ENCODE peak calls at places on chromosomes 4 and X, in five cellular contexts. D is mucosa of descending colon, C is K562, X is lung, E is thoracic aorta. J is an unnamed sample. For H3K4me1, the result is how much of the 10 kb centered on the place peaks cover.

GRCh38 chrX:68146054-68146453 is 287.2 kb downstream of the OPHN1 start:
- DNase-seq in E (no peak), D (no peak), X (no peak), C (peak), J (no peak)

GRCh38 chrX:111511477-111511876 is at the start of gene SERTM2:
- DNase-seq in X (no peak), C (peak), D (no peak), E (no peak), J (no peak)

GRCh38 chr4:61202638-61203495 is 2.7 kb downstream of the ADGRL3 start:
- DNase-seq in C (no peak), X (no peak), D (no peak), E (no peak), J (no peak)

GRCh38 chr4:177052211-177052725 is 257.4 kb upstream of the NEIL3 start:
- DNase-seq in X (no peak), C (no peak), D (no peak), E (no peak), J (no peak)

GRCh38 chrX:56784666-56785065 is 55.6 kb downstream of the NBDY start:
- DNase-seq in D (no peak), E (no peak), X (no peak), C (no peak), J (no peak)

GRCh38 chr4:174600391-174600790 is 78.1 kb upstream of the HPGD start:
- DNase-seq in X (no peak), C (no peak), D (no peak), E (no peak), J (no peak)

GRCh38 chr4:54231419-54232150 is 2.5 kb downstream of the PDGFRA start:
- DNase-seq in X (no peak), E (no peak), D (peak), C (no peak), J (no peak)

GRCh38 chrX:78712381-78712780 is 35.1 kb upstream of the LPAR4 start:
- DNase-seq in C (no peak), X (no peak), D (no peak), E (no peak), J (no peak)

GRCh38 chr4:7390906-7391636 is 43.7 kb downstream of the PSAPL1 start:
- DNase-seq in D (no peak), X (no peak), E (no peak), C (no peak), J (no peak)

GRCh38 chr4:1495416-1496115 is 89.3 kb upstream of the NKX1-1 start:
- DNase-seq in E (no peak), C (no peak), X (no peak), D (peak), J (no peak)

GRCh38 chr4:8379281-8379680 is 61.2 kb downstream of the ACOX3 start:
- DNase-seq in X (no peak), C (no peak), E (no peak), D (no peak), J (no peak)

GRCh38 chr4:77950204-77950603 is 87.6 kb downstream of the MRPL1 start:
- DNase-seq in E (no peak), C (no peak), X (no peak), D (no peak), J (no peak)

GRCh38 chr4:95155759-95156451 is 392.9 kb downstream of the UNC5C start:
- DNase-seq in E (no peak), X (no peak), D (no peak), C (peak), J (peak)

GRCh38 chr4:54499308-54500074 is 158.3 kb upstream of the KIT start:
- DNase-seq in D (no peak), X (no peak), C (peak), E (no peak), J (no peak)

GRCh38 chrX:617401-617800 is 13.2 kb upstream of the SHOX start:
- DNase-seq in E (no peak), C (no peak), X (no peak), D (no peak), J (no peak)

GRCh38 chrX:617891-618290 is 12.7 kb upstream of the SHOX start:
- DNase-seq in E (no peak), C (no peak), X (no peak), D (no peak), J (no peak)

GRCh38 chrX:619451-619811 is 11.2 kb upstream of the SHOX start:
- DNase-seq in X (no peak), D (no peak), E (no peak), C (no peak), J (no peak)

GRCh38 chrX:619812-620493 is 10.6 kb upstream of the SHOX start:
- DNase-seq in X (no peak), C (no peak), D (no peak), E (no peak), J (no peak)

GRCh38 chrX:618761-619450 is 11.7 kb upstream of the SHOX start:
- DNase-seq in X (no peak), D (no peak), E (no peak), C (no peak), J (no peak)
- H3K4me3 ChIP-seq in X (no peak), D (no peak), E (no peak), C (no peak), J (no peak)

DNA sequence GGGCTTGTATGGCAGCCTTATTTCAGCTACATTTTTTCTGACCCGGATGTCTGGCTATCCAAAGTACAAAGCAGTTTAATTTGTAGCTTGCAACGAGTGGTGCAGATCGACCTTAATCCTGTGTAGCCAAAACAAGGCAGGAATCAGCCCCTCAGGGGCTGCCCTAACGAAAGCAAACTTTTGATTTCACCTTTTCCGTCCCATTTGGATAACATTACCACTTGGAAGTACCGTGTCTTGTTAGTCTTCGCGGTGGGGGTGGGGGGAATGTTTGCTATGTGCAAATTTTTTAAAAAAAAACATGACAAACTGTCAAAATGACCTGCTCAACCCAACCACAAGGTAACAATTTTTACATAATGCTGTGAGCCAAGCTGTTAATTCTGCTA is 766 bp upstream of the DNAJB14 start:
- DNase-seq in E (no peak), X (no peak), D (no peak), C (no peak), J (no peak)
- H3K4me1 ChIP-seq in E (under half), X (under half), D (under half), C (under half), J (half or more)

GRCh38 chr4:30718889-30719252 is 1.3 kb upstream of the PCDH7 start:
- DNase-seq in X (no peak), E (no peak), C (no peak), D (no peak), J (no peak)
- H3K4me3 ChIP-seq in X (no peak), E (peak), C (no peak), D (no peak), J (no peak)

DNA sequence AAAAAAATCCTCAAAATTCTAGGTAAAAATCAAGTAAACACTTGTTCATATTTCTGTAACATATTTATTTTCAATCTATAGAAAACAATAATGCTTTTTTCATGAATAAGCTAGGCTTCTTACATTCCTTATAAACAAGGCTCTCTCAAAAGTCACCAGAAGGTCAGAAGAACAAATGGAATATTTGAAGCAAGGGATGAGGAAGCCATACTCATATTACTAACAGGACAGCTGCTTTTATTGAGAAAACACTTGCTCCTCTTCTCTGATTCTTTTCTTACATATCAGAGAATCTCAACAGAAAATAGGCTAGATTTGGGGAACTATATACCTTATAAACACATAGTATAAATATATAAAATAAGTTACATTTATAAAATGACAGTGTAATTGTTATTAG is 67.9 kb downstream of the METTL14 start:
- DNase-seq in C (no peak), X (no peak), D (no peak), E (no peak), J (no peak)
- H3K4me1 ChIP-seq in C (under half), X (under half), D (under half), E (half or more), J (under half)

GRCh38 chr4:185395255-185395955 is at the start of gene LRP2BP:
- DNase-seq in C (no peak), D (no peak), E (no peak), X (no peak), J (no peak)

GRCh38 chr4:185395956-185396723 is 416 bp upstream of the LRP2BP start:
- DNase-seq in E (peak), C (peak), D (peak), X (peak), J (peak)

GRCh38 chr4:185396724-185397402 is at the start of gene ANKRD37:
- DNase-seq in C (no peak), E (no peak), X (peak), D (no peak), J (no peak)

GRCh38 chr4:185399466-185399865 is 2.8 kb downstream of the ANKRD37 start:
- DNase-seq in X (no peak), D (no peak), C (no peak), E (no peak), J (no peak)

DNA sequence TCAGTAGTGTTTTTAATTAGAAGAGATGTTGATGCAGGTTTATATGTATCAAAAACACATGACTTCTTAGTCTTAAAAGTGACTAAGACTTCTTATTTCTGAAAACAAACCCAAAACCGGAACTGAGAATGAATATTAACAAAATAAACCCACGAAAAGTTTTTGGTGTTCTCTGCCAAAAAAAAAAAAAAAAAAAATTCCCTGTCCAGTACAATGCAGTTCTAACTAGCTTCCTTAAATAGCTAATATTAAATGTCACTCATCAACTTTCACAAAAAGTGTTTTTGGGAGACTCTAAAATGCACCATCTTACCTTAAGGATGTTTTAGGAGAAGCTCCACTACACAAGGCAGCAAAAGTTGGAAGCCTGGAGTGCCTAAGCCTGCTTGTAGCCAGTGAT is 2.0 kb downstream of the ANKRD37 start:
- DNase-seq in C (no peak), X (no peak), E (no peak), D (no peak), J (no peak)
- H3K4me3 ChIP-seq in C (no peak), X (no peak), E (peak), D (no peak), J (no peak)

DNA sequence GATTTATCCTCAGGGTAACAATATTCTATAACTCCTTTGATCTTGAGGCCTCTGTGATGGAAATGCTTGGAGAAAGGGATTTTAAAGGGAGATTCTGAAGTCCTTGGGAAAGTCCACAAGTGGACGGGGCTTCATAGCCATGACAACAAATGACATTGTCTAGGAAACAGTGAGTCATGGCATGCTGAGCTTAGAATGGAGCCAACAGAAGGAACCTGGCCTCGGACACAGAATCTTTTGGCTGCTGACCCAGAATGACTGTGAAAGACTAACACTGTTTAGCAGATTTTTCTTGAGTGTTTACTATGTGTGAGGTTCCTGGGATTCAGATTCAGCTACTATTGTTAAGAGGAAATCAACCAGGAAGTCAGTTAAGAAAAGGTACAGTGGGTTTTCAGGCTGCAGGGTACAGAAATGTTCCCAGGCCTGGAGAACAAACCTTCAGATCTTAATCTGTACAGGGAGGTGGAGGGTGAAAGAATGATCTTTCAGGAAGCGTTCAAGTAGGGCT is 18.1 kb upstream of the CXCL2 start:
- DNase-seq in E (peak), X (peak), C (peak), D (no peak), J (no peak)
- H3K4me1 ChIP-seq in E (under half), X (under half), C (under half), D (under half), J (under half)

GRCh38 chrX:151973851-151974335 is 583 bp downstream of the GABRE start:
- DNase-seq in D (peak), E (peak), X (peak), C (peak), J (no peak)

GRCh38 chrX:151973262-151973661 is 1.2 kb downstream of the GABRE start:
- DNase-seq in E (no peak), C (no peak), D (no peak), X (no peak), J (no peak)

GRCh38 chrX:151975228-151975593 is 735 bp upstream of the GABRE start:
- DNase-seq in X (no peak), D (no peak), C (peak), E (no peak), J (no peak)

GRCh38 chrX:151975736-151976275 is 1.3 kb upstream of the GABRE start:
- DNase-seq in E (no peak), X (no peak), D (no peak), C (no peak), J (no peak)

GRCh38 chrX:151974336-151975227 is at the start of gene GABRE:
- DNase-seq in D (peak), E (no peak), C (peak), X (peak), J (no peak)
- H3K4me3 ChIP-seq in D (no peak), E (peak), C (peak), X (peak), J (no peak)

GRCh38 chr4:153518001-153518400 is 51.8 kb downstream of the TMEM131L start:
- DNase-seq in E (no peak), X (no peak), C (no peak), D (no peak), J (no peak)
- H3K4me1 ChIP-seq in E (under half), X (under half), C (under half), D (under half), J (half or more)

GRCh38 chrX:154048398-154048797 is 28.7 kb upstream of the IRAK1 start:
- DNase-seq in X (no peak), E (no peak), D (no peak), C (no peak), J (no peak)
- H3K4me3 ChIP-seq in X (no peak), E (no peak), D (no peak), C (no peak), J (no peak)

J was measured in CD4-positive, CD25-positive, alpha-beta regulatory T cell.